ENCODE peak calls at places on chromosomes 1 and 21, in five cellular contexts. V is hepatocyte, H is GM12865, T is sigmoid colon, O is HepG2. Z is an unnamed sample.

GRCh38 chr1:61013189-61013952 is 69.0 kb upstream of the NFIA start:
- DNase-seq in V (no peak), H (no peak), T (no peak), O (no peak), Z (no peak)

GRCh38 chr1:18970762-18971161 is 14.3 kb upstream of the IFFO2 start:
- DNase-seq in V (no peak), H (no peak), T (peak; percentile 27), O (no peak), Z (no peak)

GRCh38 chr1:53144201-53144600 is 1.8 kb upstream of the SLC1A7 start:
- DNase-seq in V (no peak), H (no peak), T (no peak), O (no peak), Z (no peak)

GRCh38 chr21:16870116-16870515 is 642.7 kb upstream of the CXADR start:
- DNase-seq in V (peak; percentile 4), H (no peak), T (no peak), O (no peak), Z (no peak)

GRCh38 chr1:118485757-118486156 is 300.7 kb upstream of the SPAG17 start:
- DNase-seq in V (no peak), H (no peak), T (no peak), O (no peak), Z (no peak)

GRCh38 chr21:44368711-44369446 is 15.5 kb downstream of the TRPM2 start:
- DNase-seq in V (peak; percentile 43), H (no peak), T (peak; percentile 62), O (no peak), Z (no peak)

GRCh38 chr1:218479436-218480115 is 134.4 kb downstream of the TGFB2 start:
- DNase-seq in V (no peak), H (no peak), T (no peak), O (peak; percentile 26), Z (no peak)

GRCh38 chr1:208917719-208918118 is 665.8 kb upstream of the CAMK1G start:
- DNase-seq in V (no peak), H (no peak), T (no peak), O (no peak), Z (no peak)

GRCh38 chr1:95002657-95003432 is 69.9 kb downstream of the ALG14 start:
- DNase-seq in V (peak; percentile 49), H (no peak), T (no peak), O (peak; percentile 31), Z (no peak)

GRCh38 chr1:203765029-203765837 is at the start of gene LAX1:
- DNase-seq in V (no peak), H (peak; percentile 84), T (no peak), O (no peak), Z (no peak)

GRCh38 chr1:117365350-117366280 is 1.6 kb upstream of the MAN1A2 start:
- DNase-seq in V (no peak), H (no peak), T (no peak), O (no peak), Z (no peak)

GRCh38 chr1:35451125-35451528 is 106.1 kb downstream of the KIAA0319L start:
- DNase-seq in V (peak; percentile 86), H (peak; percentile 82), T (peak; percentile 86), O (peak; percentile 55), Z (peak; percentile 52)

GRCh38 chr1:247246325-247247115 is 9.4 kb upstream of the VN1R5 start:
- DNase-seq in V (no peak), H (no peak), T (no peak), O (no peak), Z (no peak)

GRCh38 chr1:79497193-79497773 is 490.8 kb upstream of the ADGRL4 start:
- DNase-seq in V (peak; percentile 62), H (peak; percentile 50), T (no peak), O (peak; percentile 3), Z (peak; percentile 14)

GRCh38 chr1:8598060-8598724 is 219.2 kb downstream of the RERE start:
- DNase-seq in V (peak; percentile 48), H (no peak), T (peak; percentile 75), O (peak; percentile 6), Z (no peak)

GRCh38 chr21:32545948-32546441 is 39.3 kb downstream of the TCP10L start:
- DNase-seq in V (no peak), H (no peak), T (no peak), O (no peak), Z (no peak)

GRCh38 chr1:88681223-88681622 is 2.9 kb upstream of the PKN2 start:
- DNase-seq in V (no peak), H (no peak), T (no peak), O (no peak), Z (no peak)

GRCh38 chr1:67214420-67215174 is 48.3 kb downstream of the IL23R start:
- DNase-seq in V (peak; percentile 54), H (peak; percentile 90), T (no peak), O (peak; percentile 23), Z (no peak)

GRCh38 chr1:66521736-66522365 is 12.1 kb upstream of the SGIP1 start:
- DNase-seq in V (peak; percentile 28), H (no peak), T (no peak), O (no peak), Z (peak; percentile 30)

GRCh38 chr1:90763930-90764329 is 46.8 kb upstream of the BARHL2 start:
- DNase-seq in V (no peak), H (no peak), T (no peak), O (no peak), Z (no peak)

GRCh38 chr1:115873184-115873583 is 32.3 kb upstream of the NHLH2 start:
- DNase-seq in V (no peak), H (no peak), T (no peak), O (no peak), Z (no peak)

GRCh38 chr1:111334169-111334568 is 43.5 kb downstream of the CHIA start:
- DNase-seq in V (peak; percentile 57), H (peak; percentile 81), T (no peak), O (peak; percentile 50), Z (peak; percentile 10)

GRCh38 chr21:37223804-37224345 is 43.3 kb downstream of the VPS26C start:
- DNase-seq in V (no peak), H (no peak), T (no peak), O (no peak), Z (no peak)

GRCh38 chr1:36866168-36866814 is 168.0 kb downstream of the GRIK3 start:
- DNase-seq in V (peak; percentile 17), H (no peak), T (no peak), O (no peak), Z (no peak)

GRCh38 chr1:48082271-48082925 is 85.2 kb upstream of the TRABD2B start:
- DNase-seq in V (no peak), H (no peak), T (no peak), O (no peak), Z (no peak)

GRCh38 chr1:159980076-159980475 is 26.0 kb upstream of the SLAMF9 start:
- DNase-seq in V (no peak), H (no peak), T (no peak), O (no peak), Z (no peak)

GRCh38 chr1:82829527-82829926 is 1028.8 kb downstream of the ADGRL2 start:
- DNase-seq in V (no peak), H (no peak), T (no peak), O (no peak), Z (no peak)

GRCh38 chr21:45262616-45263015 is 25.1 kb downstream of the POFUT2 start:
- DNase-seq in V (no peak), H (no peak), T (no peak), O (no peak), Z (no peak)

GRCh38 chr1:71641013-71641412 is 560.2 kb upstream of the ZRANB2 start:
- DNase-seq in V (no peak), H (no peak), T (no peak), O (no peak), Z (no peak)

GRCh38 chr1:175890958-175891357 is 147.6 kb upstream of the TNR start:
- DNase-seq in V (no peak), H (no peak), T (no peak), O (no peak), Z (no peak)

GRCh38 chr1:231576804-231577718 is 48.6 kb downstream of the TSNAX start:
- DNase-seq in V (no peak), H (no peak), T (no peak), O (peak; percentile 80), Z (no peak)

GRCh38 chr1:245091818-245092637 is 62.8 kb upstream of the KIF26B start:
- DNase-seq in V (peak; percentile 83), H (no peak), T (peak; percentile 70), O (peak; percentile 84), Z (peak; percentile 92)

DNA sequence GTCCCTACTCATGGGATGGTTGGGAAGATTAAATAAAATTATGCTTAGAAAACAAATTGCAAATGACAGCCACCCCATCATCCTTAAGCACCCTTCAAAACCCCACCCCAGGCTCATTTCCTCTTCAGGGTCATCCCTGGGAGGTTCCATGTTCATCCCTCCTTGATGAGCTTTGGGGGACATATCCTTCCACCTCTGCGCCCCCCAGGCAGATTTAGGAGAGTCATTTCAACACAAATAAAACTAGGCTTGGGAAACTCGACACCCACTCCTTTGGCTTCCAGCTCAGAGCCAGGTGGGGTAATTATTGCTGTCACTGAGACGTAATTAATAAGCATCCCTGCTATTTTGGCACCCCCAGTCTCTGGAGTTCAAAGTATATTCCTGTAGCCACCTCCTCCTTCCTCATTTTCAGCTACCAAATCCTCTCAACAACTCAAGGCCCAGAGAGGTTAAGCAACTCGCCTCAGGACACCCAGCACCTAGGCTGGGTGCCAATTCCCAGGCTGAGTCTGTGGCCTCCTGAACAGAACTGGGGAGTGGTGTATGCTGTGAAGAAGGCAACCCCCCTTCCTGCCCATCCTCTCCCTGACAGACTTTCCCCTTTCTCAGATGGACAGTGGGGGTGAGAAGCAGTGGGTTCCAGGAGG is 595 bp downstream of the CRYBG2 start:
- DNase-seq in V (no peak), H (no peak), T (no peak), O (no peak), Z (no peak)
- H3K4me3 ChIP-seq in V (no peak overlapping the region), H (no peak overlapping the region), T (no peak overlapping the region), O (peak overlapping the region; percentile 6), Z (no peak overlapping the region)

DNA sequence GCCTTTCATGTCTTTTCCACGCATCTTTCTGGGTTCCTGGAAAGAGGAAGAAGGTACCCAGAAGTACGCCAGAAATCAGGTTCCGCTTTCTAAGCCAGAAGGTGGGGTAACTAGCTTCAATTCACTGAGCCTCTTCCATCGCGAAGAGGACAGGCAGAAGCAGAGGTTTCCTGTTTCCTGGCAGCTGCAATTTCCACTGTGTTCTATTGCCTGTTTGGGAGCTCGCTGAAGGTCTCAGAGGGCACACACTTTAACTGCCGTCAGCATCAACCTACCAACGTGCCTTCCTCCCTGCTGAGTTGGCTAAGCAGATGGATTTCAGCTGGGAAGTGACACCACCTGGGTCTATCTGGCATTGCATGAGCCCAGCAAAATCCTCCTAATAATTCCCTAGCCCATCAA is 10.0 kb downstream of the NCF2 start:
- DNase-seq in V (no peak), H (peak; percentile 45), T (no peak), O (no peak), Z (no peak)
- TF ChIP-seq CTCF in V (no peak), H (peak; percentile 19), T (no peak), O (no peak), Z (peak; percentile 20)

GRCh38 chr1:238027366-238027765 is 136.6 kb upstream of the ZP4 start:
- DNase-seq in V (no peak), H (no peak), T (no peak), O (no peak), Z (no peak)
- H3K4me3 ChIP-seq in V (no peak overlapping the region), H (no peak overlapping the region), T (no peak overlapping the region), O (no peak overlapping the region), Z (no peak overlapping the region)

GRCh38 chr1:166283190-166283589 is 116.4 kb upstream of the FAM78B start:
- DNase-seq in V (no peak), H (no peak), T (no peak), O (no peak), Z (no peak)
- TF ChIP-seq CTCF in V (no peak), H (no peak), T (no peak), O (no peak), Z (no peak)

GRCh38 chr1:151371340-151371739 is 1.2 kb downstream of the SELENBP1 start:
- DNase-seq in V (no peak), H (no peak), T (peak; percentile 90), O (no peak), Z (no peak)
- H3K4me3 ChIP-seq in V (no peak overlapping the region), H (no peak overlapping the region), T (peak overlapping the region; percentile 48), O (no peak overlapping the region), Z (no peak overlapping the region)

GRCh38 chr1:1899266-1899966 is 8.5 kb upstream of the GNB1 start:
- DNase-seq in V (no peak), H (peak; percentile 47), T (no peak), O (peak; percentile 69), Z (no peak)
- TF ChIP-seq CTCF in V (no peak), H (peak; percentile 23), T (no peak), O (peak; percentile 78), Z (no peak)

Z was measured in HFF-Myc.